ENCODE peak calls at places on chromosomes 1 and 21, in four cellular contexts. One of them, this sample, is unnamed.

GRCh38 chr1:154342836-154343472 is 17.6 kb downstream of the ATP8B2 start:
- DNase-seq in AG09309: no peak
- DNase-seq in LoVo: no peak
- DNase-seq in LHCN-M2: no peak
- DNase-seq in this sample: no peak

GRCh38 chr1:207248544-207249206 is 72.8 kb upstream of the CD55 start:
- DNase-seq in AG09309: no peak
- DNase-seq in LoVo: no peak
- DNase-seq in LHCN-M2: no peak
- DNase-seq in this sample: no peak

GRCh38 chr1:229230893-229231753 is 39.8 kb upstream of the RAB4A start:
- DNase-seq in AG09309: no peak
- DNase-seq in LoVo: peak; percentile 82
- DNase-seq in LHCN-M2: peak; percentile 67
- DNase-seq in this sample: peak; percentile 69

GRCh38 chr21:38323721-38324591 is 67.2 kb downstream of the KCNJ15 start:
- DNase-seq in AG09309: peak; percentile 99
- DNase-seq in LoVo: peak; percentile 60
- DNase-seq in LHCN-M2: peak; percentile 95
- DNase-seq in this sample: no peak

GRCh38 chr1:230220478-230220877 is 153.4 kb downstream of the GALNT2 start:
- DNase-seq in AG09309: no peak
- DNase-seq in LoVo: no peak
- DNase-seq in LHCN-M2: no peak
- DNase-seq in this sample: no peak

GRCh38 chr21:38813143-38813542 is 7.4 kb downstream of the ETS2 start:
- DNase-seq in AG09309: no peak
- DNase-seq in LoVo: no peak
- DNase-seq in LHCN-M2: no peak
- DNase-seq in this sample: no peak

GRCh38 chr1:205495237-205495823 is 9.1 kb upstream of the CDK18 start:
- DNase-seq in AG09309: no peak
- DNase-seq in LoVo: no peak
- DNase-seq in LHCN-M2: no peak
- DNase-seq in this sample: no peak

GRCh38 chr1:68375919-68376318 is 73.8 kb downstream of the RPE65 start:
- DNase-seq in AG09309: no peak
- DNase-seq in LoVo: no peak
- DNase-seq in LHCN-M2: no peak
- DNase-seq in this sample: no peak

GRCh38 chr1:109783436-109783835 is 19.7 kb upstream of the EPS8L3 start:
- DNase-seq in AG09309: no peak
- DNase-seq in LoVo: peak; percentile 75
- DNase-seq in LHCN-M2: peak; percentile 79
- DNase-seq in this sample: peak; percentile 51

GRCh38 chr1:203304919-203305808 is at the start of gene BTG2:
- DNase-seq in AG09309: no peak
- DNase-seq in LoVo: peak; percentile 93
- DNase-seq in LHCN-M2: peak; percentile 84
- DNase-seq in this sample: peak; percentile 66

GRCh38 chr1:244214009-244214967 is 163.2 kb downstream of the ZBTB18 start:
- DNase-seq in AG09309: peak; percentile 93
- DNase-seq in LoVo: peak; percentile 34
- DNase-seq in LHCN-M2: peak; percentile 99
- DNase-seq in this sample: peak; percentile 79

GRCh38 chr1:57215175-57215574 is 208.7 kb downstream of the DAB1 start:
- DNase-seq in AG09309: no peak
- DNase-seq in LoVo: no peak
- DNase-seq in LHCN-M2: no peak
- DNase-seq in this sample: no peak

GRCh38 chr1:203682401-203683383 is 56.1 kb downstream of the ATP2B4 start:
- DNase-seq in AG09309: no peak
- DNase-seq in LoVo: no peak
- DNase-seq in LHCN-M2: no peak
- DNase-seq in this sample: peak; percentile 91

GRCh38 chr1:46342677-46343350 is 2.2 kb downstream of the NSUN4 start:
- DNase-seq in AG09309: no peak
- DNase-seq in LoVo: no peak
- DNase-seq in LHCN-M2: no peak
- DNase-seq in this sample: no peak

GRCh38 chr1:38787041-38787440 is 72.5 kb downstream of the RRAGC start:
- DNase-seq in AG09309: no peak
- DNase-seq in LoVo: no peak
- DNase-seq in LHCN-M2: no peak
- DNase-seq in this sample: no peak

GRCh38 chr1:113282897-113283285 is 107.4 kb upstream of the MAGI3 start:
- DNase-seq in AG09309: no peak
- DNase-seq in LoVo: no peak
- DNase-seq in LHCN-M2: no peak
- DNase-seq in this sample: no peak